ENCODE peak calls at places on chromosomes 12 and 14, in four cellular contexts. O is SK-N-SH, F is GM12878, M is K562. X is an unnamed sample.

GRCh38 chr14:45359766-45360165 is 106.8 kb upstream of the MIS18BP1 start:
- DNase-seq in O (no peak), F (no peak), M (no peak), X (no peak)

GRCh38 chr12:113056631-113057488 is at the start of gene DTX1:
- DNase-seq in O (peak; percentile 88), F (no peak), M (no peak), X (no peak)

GRCh38 chr12:110796952-110797351 is 49.8 kb upstream of the CCDC63 start:
- DNase-seq in O (no peak), F (no peak), M (peak; percentile 60), X (no peak)

GRCh38 chr12:117134059-117134458 is 34.8 kb upstream of the TESC start:
- DNase-seq in O (no peak), F (no peak), M (no peak), X (no peak)

GRCh38 chr14:92877757-92878431 is 45.1 kb upstream of the CHGA start:
- DNase-seq in O (no peak), F (no peak), M (no peak), X (peak; percentile 58)

GRCh38 chr12:53623526-53623925 is 2.7 kb downstream of the ATF7 start:
- DNase-seq in O (no peak), F (no peak), M (peak; percentile 75), X (no peak)

GRCh38 chr12:112418248-112418595 is 525 bp upstream of the PTPN11 start:
- DNase-seq in O (no peak), F (no peak), M (peak; percentile 59), X (no peak)

GRCh38 chr14:52069617-52070431 is 965 bp upstream of the NID2 start:
- DNase-seq in O (no peak), F (no peak), M (no peak), X (peak; percentile 81)

GRCh38 chr14:65348137-65348536 is 64.4 kb upstream of the FUT8 start:
- DNase-seq in O (no peak), F (no peak), M (no peak), X (no peak)

GRCh38 chr12:109461049-109461845 is 15.9 kb downstream of the KCTD10 start:
- DNase-seq in O (no peak), F (no peak), M (peak; percentile 90), X (no peak)

GRCh38 chr14:94345344-94346072 is 22.4 kb upstream of the SERPINA6 start:
- DNase-seq in O (no peak), F (no peak), M (no peak), X (no peak)

GRCh38 chr12:117388865-117389508 is 27.6 kb upstream of the NOS1 start:
- DNase-seq in O (peak; percentile 68), F (no peak), M (no peak), X (no peak)

GRCh38 chr14:68939893-68940613 is 39.0 kb downstream of the ACTN1 start:
- DNase-seq in O (peak; percentile 51), F (no peak), M (no peak), X (no peak)

GRCh38 chr12:19764408-19764807 is 325.1 kb downstream of the AEBP2 start:
- DNase-seq in O (no peak), F (no peak), M (no peak), X (no peak)

GRCh38 chr12:125403145-125403789 is 338.0 kb downstream of the AACS start:
- DNase-seq in O (peak; percentile 29), F (no peak), M (peak; percentile 58), X (peak; percentile 66)

GRCh38 chr14:60926002-60926401 is 54.9 kb downstream of the TRMT5 start:
- DNase-seq in O (no peak), F (peak; percentile 34), M (no peak), X (no peak)

GRCh38 chr12:69986109-69986508 is 161.1 kb downstream of the MYRFL start:
- DNase-seq in O (no peak), F (no peak), M (no peak), X (no peak)

GRCh38 chr12:57896437-57897201 is 44.7 kb upstream of the ATP23 start:
- DNase-seq in O (peak; percentile 82), F (no peak), M (no peak), X (peak; percentile 80)

GRCh38 chr14:32342151-32342853 is 13.2 kb downstream of the AKAP6 start:
- DNase-seq in O (no peak), F (no peak), M (no peak), X (no peak)

GRCh38 chr12:27331299-27331926 is 1.2 kb upstream of the BMAL2 start:
- DNase-seq in O (no peak), F (peak; percentile 76), M (peak; percentile 52), X (no peak)

GRCh38 chr12:121005346-121005815 is 10.9 kb downstream of the C12orf43 start:
- DNase-seq in O (peak; percentile 70), F (no peak), M (peak; percentile 73), X (peak; percentile 87)

GRCh38 chr14:24274101-24274543 is 2.7 kb upstream of the RABGGTA start:
- DNase-seq in O (no peak), F (peak; percentile 93), M (peak; percentile 71), X (no peak)

GRCh38 chr12:89825591-89826449 is 117.2 kb upstream of the ATP2B1 start:
- DNase-seq in O (peak; percentile 8), F (peak; percentile 27), M (peak; percentile 33), X (no peak)

GRCh38 chr12:5034605-5035004 is 9.1 kb upstream of the KCNA5 start:
- DNase-seq in O (no peak), F (no peak), M (no peak), X (no peak)
- TF ChIP-seq NRF1 in O (no peak), F (no peak), M (no peak), X (no peak)

GRCh38 chr14:104560586-104560945 is 19.0 kb upstream of the C14orf180 start:
- DNase-seq in O (no peak), F (no peak), M (no peak), X (no peak)
- TF ChIP-seq NRF1 in O (no peak), F (no peak), M (no peak), X (no peak)

GRCh38 chr12:128008341-128008740 is 258.6 kb upstream of the TMEM132C start:
- DNase-seq in O (no peak), F (no peak), M (no peak), X (no peak)
- TF ChIP-seq NRF1 in O (no peak), F (no peak), M (no peak), X (no peak)

GRCh38 chr12:91361864-91362263 is 179.2 kb upstream of the DCN start:
- DNase-seq in O (no peak), F (no peak), M (peak; percentile 36), X (no peak)
- TF ChIP-seq NRF1 in O (no peak), F (no peak), M (no peak), X (no peak)

GRCh38 chr14:95525999-95526398 is 8.9 kb upstream of the GLRX5 start:
- DNase-seq in O (no peak), F (no peak), M (no peak), X (no peak)

GRCh38 chr14:95529242-95529641 is 5.6 kb upstream of the GLRX5 start:
- DNase-seq in O (no peak), F (no peak), M (no peak), X (no peak)

GRCh38 chr14:95526483-95527391 is 8.1 kb upstream of the GLRX5 start:
- DNase-seq in O (no peak), F (no peak), M (peak; percentile 39), X (no peak)

GRCh38 chr14:95524706-95525512 is 8.5 kb upstream of the SYNE3 start:
- DNase-seq in O (no peak), F (no peak), M (no peak), X (no peak)

GRCh38 chr14:95527392-95528002 is 7.4 kb upstream of the GLRX5 start:
- DNase-seq in O (peak; percentile 59), F (no peak), M (peak; percentile 51), X (no peak)
- TF ChIP-seq NRF1 in O (no peak), F (no peak), M (no peak), X (no peak)

GRCh38 chr14:39050389-39050788 is 52.6 kb downstream of the SEC23A start:
- DNase-seq in O (no peak), F (no peak), M (no peak), X (no peak)

GRCh38 chr14:39060818-39061437 is 42.1 kb downstream of the SEC23A start:
- DNase-seq in O (no peak), F (peak; percentile 42), M (no peak), X (no peak)

GRCh38 chr14:39055786-39056474 is 47.1 kb downstream of the SEC23A start:
- DNase-seq in O (no peak), F (no peak), M (peak; percentile 22), X (no peak)
- TF ChIP-seq NRF1 in O (no peak), F (no peak), M (no peak), X (no peak)

DNA sequence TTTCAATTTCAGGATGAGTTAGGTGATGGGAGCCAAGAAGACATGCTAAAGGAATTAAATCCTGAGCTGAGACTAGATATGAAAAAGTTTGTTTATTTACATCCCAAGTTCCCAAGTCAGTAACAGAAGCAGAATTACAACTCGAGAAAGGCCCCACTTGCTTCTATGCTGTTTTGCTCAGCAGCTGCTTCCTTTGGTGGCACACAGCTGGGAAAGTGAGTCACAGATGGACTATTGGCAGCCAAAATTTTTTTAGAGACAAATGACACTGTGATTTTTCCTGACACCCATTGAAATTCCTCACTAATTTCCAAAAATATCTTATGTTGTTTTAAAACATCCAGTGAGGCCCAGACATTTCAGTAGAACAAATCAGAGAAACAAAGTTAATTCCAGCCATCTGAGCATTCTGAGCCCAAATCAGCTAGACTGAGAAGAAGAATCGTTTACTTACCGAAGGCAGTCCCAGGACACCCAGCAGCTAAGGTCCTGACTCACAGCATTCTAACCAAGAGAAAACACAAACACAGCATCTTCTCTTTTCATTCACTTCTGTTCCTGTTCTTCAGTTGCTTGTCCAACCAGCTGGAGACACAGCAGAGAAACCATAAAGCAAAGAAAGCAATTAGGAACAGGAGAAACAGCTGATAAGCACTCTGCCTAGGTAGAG is 188.3 kb downstream of the DAD1 start:
- DNase-seq in O (no peak), F (no peak), M (no peak), X (no peak)
- TF ChIP-seq NRF1 in O (no peak), F (no peak), M (no peak), X (no peak)

GRCh38 chr14:95537298-95538089 is 2.6 kb downstream of the GLRX5 start:
- DNase-seq in O (no peak), F (no peak), M (peak; percentile 67), X (no peak)
- TF ChIP-seq NRF1 in O (no peak), F (no peak), M (no peak), X (no peak)

X was measured in H1.